ENCODE peak calls at places on chromosomes 7 and 10, in nine cellular contexts. A is body of pancreas; X is ovary; S is heart right ventricle; R is CD8-positive, alpha-beta T cell; F is fibroblast of pulmonary artery; M is neural crest cell; W is kidney epithelial cell; V is astrocyte of the spinal cord. P is an unnamed sample.

GRCh38 chr7:147803625-147804024 is 786.9 kb upstream of the C7orf33 start:
- DNase-seq in A (no peak), X (no peak), S (no peak), R (no peak), F (no peak), M (no peak), W (no peak), V (no peak), P (no peak)

GRCh38 chr10:114629824-114630430 is 28.1 kb downstream of the ABLIM1 start:
- DNase-seq in A (no peak), X (no peak), S (no peak), R (no peak), F (no peak), M (no peak), W (no peak), V (no peak), P (no peak)

GRCh38 chr7:88306590-88307048 is at the start of gene STEAP4:
- DNase-seq in A (peak; percentile 87), X (peak; percentile 59), S (peak; percentile 79), R (no peak), F (peak; percentile 84), M (peak; percentile 8), W (no peak), V (peak; percentile 39), P (peak; percentile 12)

GRCh38 chr10:96272256-96272985 is 1.1 kb upstream of the BLNK start:
- DNase-seq in A (no peak), X (no peak), S (no peak), R (no peak), F (no peak), M (no peak), W (no peak), V (no peak), P (no peak)

GRCh38 chr7:114468844-114469243 is 54.2 kb downstream of the FOXP2 start:
- DNase-seq in A (no peak), X (no peak), S (no peak), R (no peak), F (no peak), M (no peak), W (no peak), V (no peak), P (no peak)

GRCh38 chr7:141649865-141650499 is 52.0 kb downstream of the DENND11 start:
- DNase-seq in A (peak; percentile 83), X (peak; percentile 66), S (peak; percentile 55), R (no peak), F (peak; percentile 93), M (peak; percentile 62), W (peak; percentile 68), V (peak; percentile 93), P (peak; percentile 36)

GRCh38 chr7:66505531-66506451 is 122.9 kb upstream of the KCTD7 start:
- DNase-seq in A (no peak), X (peak; percentile 44), S (no peak), R (no peak), F (no peak), M (no peak), W (no peak), V (no peak), P (no peak)

GRCh38 chr7:32062150-32062549 is 8.1 kb downstream of the PDE1C start:
- DNase-seq in A (peak; percentile 40), X (peak; percentile 76), S (peak; percentile 37), R (no peak), F (peak; percentile 10), M (peak; percentile 62), W (no peak), V (peak; percentile 49), P (peak; percentile 33)

GRCh38 chr7:44324204-44325126 is 929 bp downstream of the CAMK2B start:
- DNase-seq in A (no peak), X (no peak), S (no peak), R (no peak), F (no peak), M (no peak), W (no peak), V (no peak), P (no peak)

GRCh38 chr7:10022480-10022879 is 951.2 kb upstream of the PHF14 start:
- DNase-seq in A (no peak), X (no peak), S (no peak), R (no peak), F (no peak), M (no peak), W (no peak), V (no peak), P (no peak)

DNA sequence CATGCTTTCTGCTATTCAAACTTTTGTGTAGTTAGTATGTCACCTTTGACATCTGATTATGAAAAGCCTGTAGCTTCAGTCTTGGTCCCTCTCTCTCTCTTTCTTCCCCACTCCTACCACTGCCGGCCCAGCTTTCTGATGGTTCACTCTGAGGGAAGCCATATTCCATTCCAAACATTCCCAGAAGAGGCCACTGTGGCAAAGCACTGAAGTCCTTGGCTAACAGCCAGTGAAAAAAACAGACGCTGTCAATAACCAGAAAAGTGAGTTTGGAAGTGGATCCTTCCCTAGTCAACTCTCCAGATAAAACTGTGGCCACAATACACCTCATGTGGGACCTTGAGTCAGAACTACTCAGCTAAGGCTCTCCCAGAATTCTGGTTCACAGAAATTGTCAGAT is 950.7 kb upstream of the PHF14 start:
- DNase-seq in A (peak; percentile 41), X (no peak), S (peak; percentile 11), R (no peak), F (peak; percentile 1), M (no peak), W (peak; percentile 5), V (peak; percentile 1), P (no peak)
- TF ChIP-seq CTCF in A (peak; percentile 57), X (no peak), S (peak; percentile 32), R (no peak), F (no peak), M (peak; percentile 39), W (peak; percentile 29), V (no peak), P (peak; percentile 32)

DNA sequence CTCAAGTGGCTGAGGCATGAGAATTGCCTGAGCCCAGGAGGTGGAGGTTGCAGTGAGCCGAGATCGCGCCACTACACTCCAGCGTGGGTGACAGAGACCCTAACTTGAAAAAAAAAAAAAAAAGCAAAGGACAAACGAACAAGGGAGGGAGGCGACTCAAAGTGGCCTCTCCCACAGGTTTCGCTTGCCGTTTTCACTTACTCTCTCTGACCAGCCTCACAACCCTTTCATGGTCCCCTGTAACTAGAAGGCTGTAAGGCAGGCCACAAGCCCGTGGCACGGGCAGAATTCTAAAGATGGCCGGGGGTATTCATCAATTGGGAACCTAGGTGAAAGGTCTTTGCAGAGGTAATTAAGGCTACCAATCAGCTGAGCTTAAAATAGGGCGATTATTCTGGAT is 25.5 kb downstream of the GNA12 start:
- DNase-seq in A (no peak), X (no peak), S (no peak), R (no peak), F (no peak), M (no peak), W (no peak), V (no peak), P (no peak)
- TF ChIP-seq CTCF in A (no peak), X (no peak), S (no peak), R (no peak), F (no peak), M (no peak), W (no peak), V (no peak), P (no peak)

GRCh38 chr10:102714621-102715455 is at the start of gene SFXN2:
- DNase-seq in A (peak; percentile 57), X (no peak), S (peak; percentile 38), R (peak; percentile 27), F (no peak), M (no peak), W (no peak), V (no peak), P (no peak)

GRCh38 chr10:102713483-102713813 is 749 bp downstream of the ARL3 start:
- DNase-seq in A (no peak), X (no peak), S (no peak), R (no peak), F (no peak), M (no peak), W (no peak), V (no peak), P (no peak)

GRCh38 chr10:102715880-102716279 is 1.4 kb downstream of the SFXN2 start:
- DNase-seq in A (no peak), X (no peak), S (no peak), R (no peak), F (no peak), M (no peak), W (no peak), V (no peak), P (no peak)

GRCh38 chr10:102712843-102713242 is 1.4 kb downstream of the ARL3 start:
- DNase-seq in A (no peak), X (no peak), S (no peak), R (no peak), F (no peak), M (no peak), W (no peak), V (no peak), P (no peak)

DNA sequence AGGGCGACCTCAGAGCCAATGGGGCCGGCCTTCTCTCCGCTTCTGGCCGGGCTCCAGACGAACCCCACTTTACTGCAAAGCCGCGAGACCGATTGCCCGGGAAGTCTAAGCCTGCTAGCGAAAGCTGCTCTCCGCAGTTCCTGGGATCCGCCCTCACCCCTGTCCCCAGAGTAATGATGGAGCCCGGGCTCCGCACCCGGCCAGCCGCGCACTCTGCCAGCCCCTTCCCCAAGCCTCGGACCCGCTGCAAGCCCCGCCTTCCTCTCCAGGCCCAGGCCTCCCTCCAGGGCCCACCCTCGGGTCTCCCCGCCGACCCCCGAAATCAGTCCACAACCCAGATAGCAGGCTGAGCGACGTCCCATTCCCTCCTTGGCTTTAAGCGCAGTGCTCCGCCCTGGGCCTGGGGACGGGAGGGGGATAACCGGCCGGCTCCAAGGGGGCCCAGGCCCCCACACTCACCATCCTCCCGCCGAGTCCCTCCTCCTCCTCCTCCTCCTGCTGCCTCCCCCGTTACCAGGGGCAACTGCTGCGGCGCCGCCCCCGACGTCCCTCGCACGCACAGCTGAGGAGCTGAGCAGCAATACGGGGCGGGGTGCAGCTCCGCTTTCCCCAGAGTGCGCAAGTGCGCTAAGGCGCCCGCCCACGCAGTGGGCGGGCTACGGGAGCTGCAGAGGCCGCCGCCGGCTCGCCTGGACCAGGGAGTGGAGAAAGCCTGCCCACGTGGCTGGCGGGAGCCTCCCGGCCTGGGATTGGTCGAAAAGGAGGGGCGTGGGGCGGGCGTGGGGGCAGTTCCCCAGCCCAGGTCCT is at the start of gene ARL3:
- DNase-seq in A (peak; percentile 98), X (peak; percentile 99), S (peak; percentile 96), R (peak; percentile 88), F (peak; percentile 98), M (peak; percentile 92), W (peak; percentile 94), V (peak; percentile 99), P (peak; percentile 93)
- TF ChIP-seq CTCF in A (peak; percentile 54), X (peak; percentile 52), S (peak; percentile 49), R (peak; percentile 65), F (no peak), M (peak; percentile 71), W (peak; percentile 39), V (no peak), P (peak; percentile 67)

DNA sequence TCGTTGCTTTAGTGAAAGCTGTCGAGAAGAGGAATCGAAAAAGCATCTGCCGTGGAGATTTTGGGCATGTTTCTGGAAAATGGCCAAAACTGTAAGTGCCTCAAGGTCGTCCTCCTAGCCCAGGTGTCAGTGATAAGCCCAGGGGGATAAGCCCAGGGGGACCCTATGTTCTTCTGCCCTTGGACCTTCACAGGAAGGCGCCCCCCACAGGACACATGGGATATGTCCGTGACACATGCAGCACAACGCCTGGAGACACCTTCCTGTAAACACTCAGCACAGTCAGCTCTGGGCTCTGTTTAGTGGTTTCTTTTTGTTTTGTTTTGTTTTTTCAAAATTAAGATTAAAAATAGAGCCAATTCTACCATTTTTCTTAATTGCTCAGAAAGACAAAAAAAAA is 272.7 kb downstream of the KLF6 start:
- DNase-seq in A (no peak), X (no peak), S (no peak), R (no peak), F (no peak), M (no peak), W (no peak), V (no peak), P (no peak)
- TF ChIP-seq CTCF in A (no peak), X (no peak), S (no peak), R (no peak), F (no peak), M (no peak), W (peak; percentile 9), V (no peak), P (no peak)

GRCh38 chr7:55155351-55156117 is 136.7 kb downstream of the EGFR start:
- DNase-seq in A (no peak), X (no peak), S (no peak), R (no peak), F (no peak), M (no peak), W (no peak), V (no peak), P (no peak)
- TF ChIP-seq CTCF in A (no peak), X (no peak), S (no peak), R (no peak), F (no peak), M (no peak), W (no peak), V (no peak), P (no peak)